ENCODE peak calls at places on chromosomes 5 and 9, in ten cellular contexts. J, O, B, K, E, L, T, R, Q and F are unnamed samples.

GRCh38 chr5:6713274-6714181 is at the start of gene TENT4A:
- DNase-seq in J (no peak), O (peak; percentile 66), B (no peak), K (peak; percentile 53), E (peak; percentile 46), L (peak; percentile 81), T (peak; percentile 26), R (peak; percentile 83), Q (peak; percentile 97), F (no peak)

GRCh38 chr9:93028448-93029006 is 30.0 kb upstream of the SUSD3 start:
- DNase-seq in J (no peak), O (no peak), B (no peak), K (no peak), E (no peak), L (no peak), T (peak; percentile 49), R (peak; percentile 5), Q (no peak), F (no peak)

GRCh38 chr9:127067603-127068220 is 54.7 kb downstream of the ANGPTL2 start:
- DNase-seq in J (no peak), O (no peak), B (no peak), K (no peak), E (no peak), L (no peak), T (no peak), R (no peak), Q (peak; percentile 49), F (no peak)

GRCh38 chr5:10626473-10627013 is 62.7 kb downstream of the ANKRD33B start:
- DNase-seq in J (no peak), O (no peak), B (no peak), K (no peak), E (no peak), L (no peak), T (peak; percentile 51), R (no peak), Q (no peak), F (no peak)

GRCh38 chr5:11912-12311 is 80.1 kb upstream of the PLEKHG4B start:
- DNase-seq in J (no peak), O (no peak), B (no peak), K (no peak), E (no peak), L (no peak), T (peak; percentile 19), R (no peak), Q (no peak), F (no peak)

GRCh38 chr5:13217636-13218035 is 726.9 kb downstream of the DNAH5 start:
- DNase-seq in J (no peak), O (no peak), B (no peak), K (no peak), E (no peak), L (no peak), T (no peak), R (no peak), Q (no peak), F (no peak)

GRCh38 chr5:149141224-149141956 is at the start of gene ABLIM3:
- DNase-seq in J (peak; percentile 95), O (peak; percentile 74), B (no peak), K (peak; percentile 79), E (peak; percentile 73), L (no peak), T (peak; percentile 73), R (peak; percentile 91), Q (peak; percentile 89), F (peak; percentile 88)

GRCh38 chr9:134391319-134392231 is 65.3 kb downstream of the RXRA start:
- DNase-seq in J (no peak), O (no peak), B (no peak), K (no peak), E (no peak), L (no peak), T (no peak), R (no peak), Q (no peak), F (no peak)

GRCh38 chr9:128892223-128892892 is 10.4 kb downstream of the LRRC8A start:
- DNase-seq in J (peak; percentile 84), O (peak; percentile 87), B (peak; percentile 86), K (peak; percentile 80), E (peak; percentile 90), L (peak; percentile 79), T (peak; percentile 96), R (peak; percentile 95), Q (peak; percentile 98), F (peak; percentile 97)

GRCh38 chr9:127915325-127915752 is 1.5 kb downstream of the ST6GALNAC4 start:
- DNase-seq in J (no peak), O (no peak), B (no peak), K (no peak), E (no peak), L (no peak), T (no peak), R (no peak), Q (no peak), F (no peak)

GRCh38 chr9:73038613-73039012 is 85.8 kb upstream of the ALDH1A1 start:
- DNase-seq in J (peak; percentile 28), O (peak; percentile 51), B (peak; percentile 7), K (peak; percentile 29), E (no peak), L (no peak), T (peak; percentile 84), R (peak; percentile 41), Q (no peak), F (no peak)

GRCh38 chr5:180208435-180209081 is 453 bp downstream of the RASGEF1C start:
- DNase-seq in J (no peak), O (no peak), B (no peak), K (no peak), E (no peak), L (no peak), T (peak; percentile 8), R (no peak), Q (peak; percentile 23), F (no peak)

GRCh38 chr5:89065919-89066318 is 182.9 kb upstream of the MEF2C start:
- DNase-seq in J (no peak), O (no peak), B (no peak), K (no peak), E (no peak), L (no peak), T (no peak), R (no peak), Q (no peak), F (no peak)

GRCh38 chr5:79062431-79062830 is 7.0 kb downstream of the DMGDH start:
- DNase-seq in J (no peak), O (no peak), B (no peak), K (no peak), E (no peak), L (no peak), T (no peak), R (no peak), Q (peak; percentile 35), F (no peak)

GRCh38 chr9:111926421-111926875 is 29.8 kb downstream of the UGCG start:
- DNase-seq in J (no peak), O (peak; percentile 31), B (no peak), K (no peak), E (peak; percentile 24), L (peak; percentile 21), T (peak; percentile 90), R (peak; percentile 60), Q (no peak), F (no peak)

GRCh38 chr5:77892061-77893010 is 116.2 kb upstream of the TBCA start:
- DNase-seq in J (no peak), O (no peak), B (no peak), K (no peak), E (no peak), L (no peak), T (no peak), R (no peak), Q (no peak), F (no peak)

GRCh38 chr9:27353405-27354229 is 56.7 kb upstream of the EQTN start:
- DNase-seq in J (no peak), O (peak; percentile 45), B (no peak), K (no peak), E (no peak), L (no peak), T (no peak), R (peak; percentile 76), Q (no peak), F (no peak)

GRCh38 chr5:172642511-172642910 is 1.4 kb downstream of the NEURL1B start:
- DNase-seq in J (no peak), O (no peak), B (no peak), K (no peak), E (no peak), L (no peak), T (no peak), R (no peak), Q (no peak), F (no peak)

GRCh38 chr5:172642046-172642409 is 965 bp downstream of the NEURL1B start:
- DNase-seq in J (peak; percentile 28), O (no peak), B (no peak), K (no peak), E (no peak), L (no peak), T (no peak), R (no peak), Q (no peak), F (no peak)

GRCh38 chr5:172640822-172641358 is at the start of gene NEURL1B:
- DNase-seq in J (peak; percentile 90), O (peak; percentile 77), B (no peak), K (peak; percentile 84), E (peak; percentile 87), L (no peak), T (peak; percentile 63), R (peak; percentile 93), Q (peak; percentile 93), F (peak; percentile 87)

GRCh38 chr5:172640139-172640538 is 924 bp upstream of the NEURL1B start:
- DNase-seq in J (no peak), O (no peak), B (no peak), K (no peak), E (no peak), L (no peak), T (no peak), R (no peak), Q (no peak), F (no peak)

GRCh38 chr5:172641359-172642045 is 439 bp downstream of the NEURL1B start:
- DNase-seq in J (peak; percentile 81), O (peak; percentile 30), B (no peak), K (no peak), E (no peak), L (no peak), T (no peak), R (peak; percentile 70), Q (no peak), F (no peak)
- H3K27ac ChIP-seq in J (peak overlapping the region; percentile 29), O (peak overlapping the region; percentile 78), B (no peak overlapping the region), K (peak overlapping the region; percentile 59), E (peak overlapping the region; percentile 95), L (peak overlapping the region; percentile 94), T (peak overlapping the region; percentile 19), R (peak overlapping the region; percentile 91), Q (peak overlapping the region; percentile 80), F (peak overlapping the region; percentile 97)

GRCh38 chr9:133375116-133375723 is 640 bp downstream of the SURF4 start:
- DNase-seq in J (no peak), O (no peak), B (no peak), K (no peak), E (no peak), L (no peak), T (peak; percentile 43), R (no peak), Q (peak; percentile 72), F (no peak)
- H3K27ac ChIP-seq in J (peak overlapping the region; percentile 94), O (peak overlapping the region; percentile 97), B (peak overlapping the region; percentile 90), K (peak overlapping the region; percentile 99), E (peak overlapping the region; percentile 94), L (peak overlapping the region; percentile 99), T (peak overlapping the region; percentile 99), R (peak overlapping the region; percentile 77), Q (peak overlapping the region; percentile 92), F (peak overlapping the region; percentile 89)

GRCh38 chr9:100591139-100591538 is 13.3 kb downstream of the CAVIN4 start:
- DNase-seq in J (no peak), O (no peak), B (no peak), K (no peak), E (no peak), L (no peak), T (no peak), R (no peak), Q (no peak), F (no peak)
- H3K27ac ChIP-seq in J (no peak overlapping the region), O (peak overlapping the region; percentile 74), B (no peak overlapping the region), K (no peak overlapping the region), E (no peak overlapping the region), L (no peak overlapping the region), T (no peak overlapping the region), R (no peak overlapping the region), Q (no peak overlapping the region), F (no peak overlapping the region)

GRCh38 chr5:128493657-128494329 is 44.3 kb downstream of the FBN2 start:
- DNase-seq in J (no peak), O (no peak), B (no peak), K (no peak), E (no peak), L (no peak), T (no peak), R (no peak), Q (no peak), F (no peak)
- H3K27ac ChIP-seq in J (no peak overlapping the region), O (no peak overlapping the region), B (no peak overlapping the region), K (no peak overlapping the region), E (no peak overlapping the region), L (no peak overlapping the region), T (peak overlapping the region; percentile 84), R (no peak overlapping the region), Q (no peak overlapping the region), F (no peak overlapping the region)